ENCODE peak calls at places on chromosome 19, in nine cellular contexts. H is upper lobe of left lung, V is GM12878, W is HCT116, X is sigmoid colon, Z is K562, B is esophagus muscularis mucosa, D is transverse colon, Y is prostate gland. S is an unnamed sample. For H3K27me3 and H3K4me1, the result is how much of the 10 kb centered on the place peaks cover.

GRCh38 chr19:12774588-12775555 is at the start of gene HOOK2:
- DNase-seq in H (peak), V (no peak), W (peak), X (peak), Z (peak), B (no peak), D (peak), Y (peak), S (no peak)

GRCh38 chr19:19602136-19602712 is 16.3 kb downstream of the PBX4 start:
- DNase-seq in H (no peak), V (no peak), W (no peak), X (no peak), Z (no peak), B (no peak), D (no peak), Y (no peak), S (no peak)

GRCh38 chr19:3556978-3557460 is 367 bp downstream of the MFSD12 start:
- DNase-seq in H (peak), V (no peak), W (no peak), X (peak), Z (peak), B (no peak), D (peak), Y (peak), S (no peak)

GRCh38 chr19:28468701-28469459 is 744.1 kb downstream of the UQCRFS1 start:
- DNase-seq in H (peak), V (no peak), W (no peak), X (peak), Z (no peak), B (no peak), D (peak), Y (no peak), S (no peak)

GRCh38 chr19:861756-862528 is 2.5 kb downstream of the CFD start:
- DNase-seq in H (peak), V (no peak), W (peak), X (no peak), Z (peak), B (no peak), D (peak), Y (no peak), S (no peak)

GRCh38 chr19:48964205-48965032 is 690 bp upstream of the FTL start:
- DNase-seq in H (peak), V (no peak), W (no peak), X (no peak), Z (no peak), B (no peak), D (peak), Y (no peak), S (peak)

GRCh38 chr19:11323601-11324078 is 15.8 kb downstream of the RAB3D start:
- DNase-seq in H (no peak), V (no peak), W (no peak), X (no peak), Z (no peak), B (no peak), D (no peak), Y (no peak), S (no peak)

GRCh38 chr19:1237027-1237659 is 662 bp downstream of the CBARP start:
- DNase-seq in H (no peak), V (no peak), W (no peak), X (peak), Z (peak), B (no peak), D (no peak), Y (peak), S (no peak)

GRCh38 chr19:2014731-2015610 is 543 bp downstream of the BTBD2 start:
- DNase-seq in H (no peak), V (no peak), W (no peak), X (peak), Z (peak), B (no peak), D (no peak), Y (no peak), S (no peak)

GRCh38 chr19:2191456-2191931 is 27.8 kb downstream of the DOT1L start:
- DNase-seq in H (no peak), V (no peak), W (no peak), X (no peak), Z (no peak), B (no peak), D (peak), Y (no peak), S (no peak)

GRCh38 chr19:17847538-17848366 is at the start of gene JAK3:
- DNase-seq in H (peak), V (peak), W (no peak), X (no peak), Z (peak), B (no peak), D (peak), Y (no peak), S (no peak)

GRCh38 chr19:4972509-4973230 is 3.8 kb downstream of the KDM4B start:
- DNase-seq in H (no peak), V (no peak), W (peak), X (no peak), Z (no peak), B (no peak), D (no peak), Y (no peak), S (no peak)

GRCh38 chr19:29598036-29598435 is 8.0 kb upstream of the POP4 start:
- DNase-seq in H (no peak), V (no peak), W (no peak), X (no peak), Z (no peak), B (no peak), D (no peak), Y (no peak), S (no peak)

GRCh38 chr19:7926021-7926726 is at the start of gene CTXN1:
- DNase-seq in H (peak), V (no peak), W (no peak), X (peak), Z (peak), B (no peak), D (peak), Y (peak), S (no peak)

GRCh38 chr19:3494051-3494450 is 6.4 kb downstream of the DOHH start:
- DNase-seq in H (no peak), V (no peak), W (no peak), X (no peak), Z (peak), B (no peak), D (no peak), Y (no peak), S (no peak)

DNA sequence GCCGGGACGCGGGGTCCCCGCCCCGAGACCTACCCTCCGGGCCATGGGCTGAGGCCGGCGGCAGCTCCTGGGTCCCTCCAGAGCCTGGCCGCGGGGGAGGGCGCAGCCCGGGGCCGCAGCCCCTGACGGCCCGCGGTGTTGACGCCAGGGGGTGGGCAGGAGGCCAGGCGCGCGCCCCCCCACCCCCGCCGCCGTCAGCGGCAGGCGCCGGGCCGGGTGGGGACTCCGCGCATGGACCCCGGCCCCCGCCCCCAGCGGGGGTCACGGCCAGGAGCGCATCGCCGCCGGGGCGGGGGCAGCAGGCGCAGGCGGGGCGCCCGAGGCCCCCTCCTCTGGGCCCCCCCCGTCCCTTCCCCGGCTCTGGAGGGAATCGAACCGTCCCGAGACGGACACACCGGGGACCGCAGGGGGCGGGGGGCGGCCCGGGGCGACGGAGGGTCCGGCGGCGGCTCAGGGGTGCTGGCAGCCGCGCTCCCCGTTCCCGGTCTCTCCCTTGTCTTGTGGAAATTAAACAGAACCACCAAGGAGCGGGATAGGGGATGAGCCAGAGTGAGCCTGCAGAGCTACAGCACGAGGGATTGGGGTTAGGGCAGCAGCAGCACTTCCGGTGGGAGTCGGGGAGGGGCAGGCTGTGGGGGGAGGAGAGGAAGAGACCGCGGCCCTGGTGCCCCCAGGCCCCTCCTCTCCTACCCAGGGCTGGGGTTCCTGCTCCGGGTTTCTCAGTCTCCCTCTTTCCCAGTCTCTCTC is at the start of gene MEIS3:
- DNase-seq in H (no peak), V (no peak), W (no peak), X (no peak), Z (peak), B (no peak), D (no peak), Y (no peak), S (no peak)
- H3K27me3 ChIP-seq in H (under half), V (under half), W (under half), X (half or more), Z (half or more), B (under half), D (half or more), Y (under half), S (under half)

DNA sequence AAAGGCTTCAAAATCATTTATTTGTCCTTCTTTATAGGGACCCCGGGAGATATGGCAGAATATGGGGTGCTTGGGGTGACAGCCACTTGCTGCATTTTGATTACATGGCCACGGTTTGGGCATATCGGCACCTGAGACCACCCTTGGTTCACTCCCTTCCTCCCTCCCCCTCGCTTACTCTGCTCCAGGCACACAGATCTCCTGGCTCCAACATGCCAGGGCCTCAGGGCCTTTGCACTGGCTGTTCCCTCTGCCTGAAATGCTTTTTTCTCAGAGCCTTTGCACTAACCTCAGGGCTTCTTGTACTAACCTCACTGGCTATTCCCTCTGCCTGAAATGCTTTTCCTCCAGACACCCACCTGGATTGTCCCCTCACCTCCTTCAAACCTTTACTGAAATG is 23.8 kb downstream of the VAV1 start:
- DNase-seq in H (no peak), V (no peak), W (no peak), X (no peak), Z (no peak), B (no peak), D (no peak), Y (no peak), S (no peak)
- TF ChIP-seq POLR2AphosphoS5 in H (no peak), V (no peak), W (no peak), X (no peak), Z (no peak), B (no peak), D (no peak), Y (no peak), S (no peak)

GRCh38 chr19:6536138-6536671 is 5.4 kb downstream of the TNFSF9 start:
- DNase-seq in H (peak), V (peak), W (peak), X (no peak), Z (peak), B (no peak), D (peak), Y (no peak), S (no peak)

GRCh38 chr19:6533746-6534418 is 3.1 kb downstream of the TNFSF9 start:
- DNase-seq in H (no peak), V (no peak), W (no peak), X (no peak), Z (peak), B (no peak), D (no peak), Y (no peak), S (no peak)

GRCh38 chr19:6534451-6535093 is 3.7 kb downstream of the TNFSF9 start:
- DNase-seq in H (no peak), V (no peak), W (no peak), X (no peak), Z (no peak), B (no peak), D (no peak), Y (no peak), S (no peak)

GRCh38 chr19:6533000-6533328 is 2.1 kb downstream of the TNFSF9 start:
- DNase-seq in H (no peak), V (no peak), W (no peak), X (no peak), Z (no peak), B (no peak), D (no peak), Y (no peak), S (no peak)

GRCh38 chr19:6535558-6536137 is 4.8 kb downstream of the TNFSF9 start:
- DNase-seq in H (no peak), V (no peak), W (no peak), X (no peak), Z (no peak), B (no peak), D (no peak), Y (no peak), S (no peak)
- H3K4me1 ChIP-seq in H (under half), V (under half), W (half or more), X (under half), Z (under half), B (under half), D (under half), Y (under half), S (under half)

DNA sequence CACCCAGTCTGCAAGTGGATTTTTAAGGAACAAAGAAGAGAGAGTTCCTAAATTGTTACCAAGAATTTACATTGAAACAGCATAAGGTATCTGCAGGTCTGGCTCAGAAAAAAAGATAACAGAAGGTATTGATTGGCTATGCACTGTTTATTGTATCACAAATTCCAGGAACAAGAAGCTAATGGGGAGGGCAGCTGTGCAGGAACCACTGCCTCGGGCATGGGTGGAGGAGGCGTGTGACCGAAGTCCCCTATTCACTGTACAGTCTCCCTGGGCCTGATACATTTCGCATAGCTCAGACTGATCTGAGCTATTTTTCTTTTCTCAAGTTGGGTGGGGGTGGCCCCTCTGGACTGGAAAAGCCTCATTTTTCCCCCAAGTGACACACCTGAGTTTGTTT is 11.7 kb downstream of the NECTIN2 start:
- DNase-seq in H (no peak), V (no peak), W (no peak), X (no peak), Z (no peak), B (no peak), D (no peak), Y (no peak), S (no peak)
- H3K27me3 ChIP-seq in H (under half), V (under half), W (under half), X (under half), Z (under half), B (under half), D (under half), Y (under half), S (under half)

GRCh38 chr19:35645680-35646511 is 2.2 kb upstream of the COX6B1 start:
- DNase-seq in H (no peak), V (no peak), W (no peak), X (no peak), Z (no peak), B (no peak), D (no peak), Y (no peak), S (no peak)

GRCh38 chr19:35643255-35644205 is 2.0 kb downstream of the ETV2 start:
- DNase-seq in H (peak), V (peak), W (peak), X (peak), Z (peak), B (peak), D (peak), Y (peak), S (no peak)

GRCh38 chr19:35642798-35643254 is 1.3 kb downstream of the ETV2 start:
- DNase-seq in H (no peak), V (no peak), W (no peak), X (no peak), Z (no peak), B (no peak), D (no peak), Y (no peak), S (no peak)

GRCh38 chr19:35644987-35645679 is 3.0 kb upstream of the COX6B1 start:
- DNase-seq in H (peak), V (no peak), W (peak), X (peak), Z (peak), B (peak), D (peak), Y (peak), S (no peak)

DNA sequence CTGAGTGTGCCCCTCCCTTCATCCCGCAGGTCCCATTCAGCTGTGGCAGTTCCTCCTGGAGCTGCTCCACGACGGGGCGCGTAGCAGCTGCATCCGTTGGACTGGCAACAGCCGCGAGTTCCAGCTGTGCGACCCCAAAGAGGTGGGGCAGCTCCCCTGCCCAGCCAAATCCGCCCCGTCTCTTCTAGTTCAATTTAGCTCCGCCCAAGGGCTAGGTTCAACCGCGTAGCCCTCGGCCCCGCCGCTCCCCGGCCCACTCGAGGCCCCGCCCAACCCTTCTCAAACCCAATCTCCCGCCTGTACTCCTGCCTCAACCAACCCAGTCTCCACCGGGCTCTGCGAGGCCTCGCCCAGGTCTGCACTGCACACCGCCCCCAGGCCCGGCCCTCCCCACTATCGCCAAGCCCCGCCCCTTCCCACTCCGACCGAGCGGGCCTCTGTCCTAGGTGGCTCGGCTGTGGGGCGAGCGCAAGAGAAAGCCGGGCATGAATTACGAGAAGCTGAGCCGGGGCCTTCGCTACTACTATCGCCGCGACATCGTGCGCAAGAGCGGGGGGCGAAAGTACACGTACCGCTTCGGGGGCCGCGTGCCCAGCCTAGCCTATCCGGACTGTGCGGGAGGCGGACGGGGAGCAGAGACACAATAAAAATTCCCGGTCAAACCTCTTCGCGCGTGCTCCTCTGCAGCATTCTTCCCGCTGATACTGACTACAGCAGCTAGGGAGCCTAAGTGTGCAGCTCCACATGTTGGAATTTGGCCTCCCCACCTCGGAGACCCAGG is 2.9 kb downstream of the ETV2 start:
- DNase-seq in H (peak), V (peak), W (peak), X (peak), Z (peak), B (peak), D (peak), Y (peak), S (peak)
- TF ChIP-seq POLR2AphosphoS5 in H (peak), V (no peak), W (peak), X (peak), Z (peak), B (peak), D (peak), Y (peak), S (no peak)

S was measured in vagina.